ENCODE peak calls at places on chromosomes 4 and X, in four cellular contexts. One of them, this sample, is unnamed.

GRCh38 chrX:84747516-84747915 is 245.3 kb upstream of the HDX start:
- DNase-seq in GM12878: no peak
- DNase-seq in K562: no peak
- DNase-seq in HepG2: no peak
- DNase-seq in this sample: no peak

GRCh38 chrX:10636337-10636736 is 16.0 kb upstream of the MID1 start:
- DNase-seq in K562: peak
- DNase-seq in GM12878: no peak
- DNase-seq in HepG2: no peak
- DNase-seq in this sample: peak

GRCh38 chr4:90306810-90307209 is 179.6 kb downstream of the CCSER1 start:
- DNase-seq in GM12878: no peak
- DNase-seq in K562: no peak
- DNase-seq in HepG2: no peak
- DNase-seq in this sample: no peak

GRCh38 chrX:19593684-19594083 is 78.4 kb upstream of the MAP3K15 start:
- DNase-seq in K562: peak
- DNase-seq in GM12878: no peak
- DNase-seq in HepG2: peak
- DNase-seq in this sample: peak

GRCh38 chr4:105414316-105414715 is 59.5 kb downstream of the PPA2 start:
- DNase-seq in K562: no peak
- DNase-seq in HepG2: no peak
- DNase-seq in GM12878: no peak
- DNase-seq in this sample: no peak

GRCh38 chr4:177434667-177435066 is 7.6 kb downstream of the AGA start:
- DNase-seq in HepG2: no peak
- DNase-seq in GM12878: no peak
- DNase-seq in K562: no peak
- DNase-seq in this sample: no peak

GRCh38 chr4:44927361-44928061 is 201.2 kb upstream of the GNPDA2 start:
- DNase-seq in K562: peak
- DNase-seq in GM12878: no peak
- DNase-seq in HepG2: peak
- DNase-seq in this sample: peak

GRCh38 chrX:149453911-149454820 is 50.9 kb downstream of the IDS start:
- DNase-seq in GM12878: no peak
- DNase-seq in K562: no peak
- DNase-seq in HepG2: no peak
- DNase-seq in this sample: no peak

GRCh38 chr4:40984051-40984450 is 230.3 kb downstream of the APBB2 start:
- DNase-seq in GM12878: no peak
- DNase-seq in HepG2: no peak
- DNase-seq in K562: no peak
- DNase-seq in this sample: no peak

GRCh38 chr4:27692098-27692679 is 831.5 kb downstream of the STIM2 start:
- DNase-seq in K562: no peak
- DNase-seq in GM12878: no peak
- DNase-seq in HepG2: peak
- DNase-seq in this sample: peak

GRCh38 chrX:8738588-8739189 is 6.8 kb upstream of the ANOS1 start:
- DNase-seq in K562: peak
- DNase-seq in HepG2: peak
- DNase-seq in GM12878: no peak
- DNase-seq in this sample: no peak

GRCh38 chrX:78979789-78980464 is 34.7 kb downstream of the P2RY10 start:
- DNase-seq in HepG2: no peak
- DNase-seq in GM12878: peak
- DNase-seq in K562: no peak
- DNase-seq in this sample: no peak

GRCh38 chr4:2828758-2829181 is 14.9 kb upstream of the ADD1 start:
- DNase-seq in HepG2: no peak
- DNase-seq in GM12878: no peak
- DNase-seq in K562: no peak
- DNase-seq in this sample: no peak

GRCh38 chr4:108683479-108683878 is 33.1 kb downstream of the OSTC start:
- DNase-seq in HepG2: peak
- DNase-seq in GM12878: no peak
- DNase-seq in K562: no peak
- DNase-seq in this sample: peak

GRCh38 chrX:74297766-74298165 is 6.2 kb upstream of the ZCCHC13 start:
- DNase-seq in K562: no peak
- DNase-seq in GM12878: no peak
- DNase-seq in HepG2: no peak
- DNase-seq in this sample: no peak

GRCh38 chrX:9953396-9953795 is 13.8 kb upstream of the CLDN34 start:
- DNase-seq in HepG2: no peak
- DNase-seq in GM12878: no peak
- DNase-seq in K562: no peak
- DNase-seq in this sample: no peak

GRCh38 chr4:153789741-153790651 is 1.1 kb upstream of the SFRP2 start:
- DNase-seq in GM12878: no peak
- DNase-seq in K562: no peak
- DNase-seq in HepG2: no peak
- DNase-seq in this sample: no peak

GRCh38 chr4:15562114-15562513 is 92.4 kb downstream of the CC2D2A start:
- DNase-seq in K562: no peak
- DNase-seq in HepG2: no peak
- DNase-seq in GM12878: no peak
- DNase-seq in this sample: no peak

DNA sequence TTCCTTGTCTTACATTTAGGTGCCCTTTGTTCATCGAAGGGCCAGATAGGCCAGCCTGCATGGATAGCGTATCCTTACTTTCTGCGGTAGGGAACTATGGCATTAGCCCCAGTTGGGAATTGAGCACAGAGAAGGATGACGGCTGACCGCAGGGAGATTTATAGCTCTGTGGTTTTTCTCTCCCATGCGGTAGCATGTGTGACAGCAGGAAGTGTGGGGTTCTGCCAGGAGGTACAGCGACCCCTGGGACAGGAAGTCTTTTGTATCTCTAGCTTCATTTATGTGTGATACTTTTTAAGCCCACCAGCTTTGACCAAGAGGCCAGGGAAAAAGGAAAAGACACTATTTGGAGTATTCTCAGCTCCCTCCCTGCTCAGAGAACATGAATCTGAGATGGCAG is 33.1 kb downstream of the GAB3 start:
- DNase-seq in HepG2: no peak
- DNase-seq in GM12878: no peak
- DNase-seq in K562: peak
- DNase-seq in this sample: peak
- TF ChIP-seq TARDBP in HepG2: no peak
- TF ChIP-seq TARDBP in GM12878: no peak
- TF ChIP-seq TARDBP in K562: no peak
- TF ChIP-seq TARDBP in this sample: no peak

DNA sequence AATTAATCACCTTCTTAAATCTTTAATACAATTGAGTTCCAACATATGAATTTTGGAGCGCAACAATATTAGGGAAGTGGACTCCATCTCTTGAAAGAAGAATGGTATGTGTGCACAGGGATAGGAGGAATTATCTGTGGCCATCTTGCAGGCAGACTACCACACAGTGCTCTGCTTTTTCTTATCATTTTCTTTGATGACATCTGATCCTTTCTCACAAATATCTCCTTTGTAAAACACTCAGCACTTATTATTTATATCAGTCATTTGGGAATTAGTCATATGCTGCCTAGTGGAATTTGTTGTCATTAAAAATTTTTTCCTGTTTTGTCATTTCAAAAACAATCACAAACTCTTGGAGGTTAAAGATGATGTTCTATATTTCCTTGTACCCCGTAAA is 444.3 kb upstream of the ATOH1 start:
- DNase-seq in K562: no peak
- DNase-seq in HepG2: no peak
- DNase-seq in GM12878: no peak
- DNase-seq in this sample: no peak
- TF ChIP-seq FOXM1 in K562: no peak
- TF ChIP-seq FOXM1 in HepG2: no peak
- TF ChIP-seq FOXM1 in GM12878: no peak
- TF ChIP-seq FOXM1 in this sample: no peak

DNA sequence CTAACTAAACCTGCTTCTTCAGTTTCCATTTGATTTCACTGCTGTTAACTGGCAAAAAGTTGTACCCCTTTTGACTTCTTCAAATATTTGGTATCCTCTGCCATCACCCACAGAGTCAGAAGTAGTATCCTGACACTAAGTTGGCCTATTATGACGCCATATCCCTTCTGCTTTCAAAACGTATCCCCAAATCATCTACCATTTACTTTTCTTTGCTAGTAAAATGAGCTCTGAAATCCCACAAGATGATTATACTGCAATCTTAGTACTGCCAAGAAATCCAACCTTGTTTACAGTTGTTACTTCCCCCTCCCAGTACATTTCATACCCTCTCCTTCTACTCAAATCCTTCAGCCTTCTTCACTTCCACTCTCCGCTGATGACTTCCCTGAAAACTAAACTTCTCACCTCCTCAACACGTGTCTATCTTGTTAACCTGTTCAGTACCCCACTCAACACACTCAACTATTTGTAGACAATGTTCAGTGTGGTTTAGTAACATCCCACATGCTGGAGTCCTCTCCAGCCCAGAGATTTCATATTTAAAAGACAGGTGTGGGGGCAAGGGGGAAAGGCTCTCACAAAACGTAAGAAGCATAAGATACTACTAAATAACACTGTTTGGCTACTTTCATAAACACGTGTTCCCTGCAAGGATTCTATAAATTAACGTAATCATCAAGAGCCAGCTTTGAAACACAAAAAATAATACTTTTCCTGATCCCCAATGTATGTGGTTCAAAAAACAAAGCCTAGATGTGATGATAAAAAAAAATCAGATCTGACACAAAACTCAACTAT is 1.3 kb downstream of the NAF1 start:
- DNase-seq in GM12878: no peak
- DNase-seq in K562: no peak
- DNase-seq in HepG2: no peak
- DNase-seq in this sample: no peak
- TF ChIP-seq TARDBP in GM12878: no peak
- TF ChIP-seq TARDBP in K562: no peak
- TF ChIP-seq TARDBP in HepG2: no peak
- TF ChIP-seq TARDBP in this sample: no peak

GRCh38 chrX:53049127-53049517 is 533 bp downstream of the GPR173 start:
- DNase-seq in K562: no peak
- DNase-seq in HepG2: no peak
- DNase-seq in GM12878: no peak
- DNase-seq in this sample: no peak

GRCh38 chrX:53050841-53051240 is 2.3 kb downstream of the GPR173 start:
- DNase-seq in K562: no peak
- DNase-seq in GM12878: no peak
- DNase-seq in HepG2: no peak
- DNase-seq in this sample: no peak

GRCh38 chrX:53045002-53045401 is 3.6 kb upstream of the GPR173 start:
- DNase-seq in K562: no peak
- DNase-seq in HepG2: no peak
- DNase-seq in GM12878: no peak
- DNase-seq in this sample: no peak

GRCh38 chrX:53047228-53047627 is 1.4 kb upstream of the GPR173 start:
- DNase-seq in K562: no peak
- DNase-seq in HepG2: no peak
- DNase-seq in GM12878: no peak
- DNase-seq in this sample: no peak

DNA sequence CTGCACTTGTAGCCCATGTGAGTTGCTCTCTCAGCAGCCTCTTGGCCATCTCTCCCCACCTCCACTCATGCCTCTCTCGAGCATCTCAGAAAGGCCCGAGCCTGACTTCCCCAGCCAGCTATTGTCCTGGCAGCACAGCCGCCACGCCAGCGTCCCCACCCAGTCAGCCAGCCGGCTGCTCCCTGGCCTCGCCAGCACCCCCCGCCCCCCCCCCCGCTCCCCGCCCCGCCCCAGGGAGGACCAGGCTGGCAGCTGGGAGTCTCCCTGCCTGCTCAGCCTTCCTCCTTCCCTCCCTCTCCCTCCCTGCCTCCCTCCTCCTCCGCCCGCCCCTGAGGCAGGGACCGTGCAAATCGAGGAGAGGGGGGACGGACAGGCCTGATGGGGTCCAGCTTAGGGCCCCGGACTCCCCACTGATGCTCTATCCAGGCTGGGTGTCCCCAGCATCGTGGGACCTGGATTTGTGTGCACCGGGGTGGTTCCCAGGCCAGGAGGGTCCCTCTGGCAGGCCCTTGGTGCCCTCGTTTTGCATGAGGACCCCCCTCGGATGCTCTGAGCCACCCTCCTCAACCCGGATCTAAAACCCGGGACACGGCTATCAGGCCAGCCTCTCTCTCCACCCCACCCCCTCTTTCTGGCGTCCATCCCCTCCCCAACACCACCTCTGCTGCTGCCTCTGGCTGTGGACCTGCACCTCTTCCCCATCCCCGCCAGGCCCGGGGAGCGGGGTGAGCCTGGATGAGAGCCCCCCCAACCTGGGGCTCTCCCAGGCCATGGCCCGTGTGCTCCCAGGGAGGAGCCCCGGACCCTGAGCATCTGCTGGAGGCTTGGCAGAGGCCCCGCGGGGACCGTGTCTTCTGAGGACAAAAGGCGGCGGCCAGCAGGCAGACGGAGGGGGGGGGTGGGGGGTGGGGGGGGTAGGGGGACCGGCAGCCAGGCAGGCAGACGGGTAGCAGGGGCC is at the start of gene GPR173:
- DNase-seq in GM12878: no peak
- DNase-seq in K562: no peak
- DNase-seq in HepG2: no peak
- DNase-seq in this sample: no peak
- TF ChIP-seq FOXM1 in GM12878: no peak
- TF ChIP-seq FOXM1 in K562: no peak
- TF ChIP-seq FOXM1 in HepG2: no peak
- TF ChIP-seq FOXM1 in this sample: no peak

This sample was measured in HEK293T.